ENCODE peak calls at places on chromosome 14, in eight cellular contexts. A is cardiac fibroblast; D is brain microvascular endothelial cell; Z is CD8-positive, alpha-beta T cell; X is tibial artery; E is HCT116; W is IMR-90; K is pancreas. S is an unnamed sample.

GRCh38 chr14:30876692-30877091 is 2.3 kb downstream of the COCH start:
- DNase-seq in A (no peak), D (no peak), Z (no peak), X (no peak), E (no peak), W (no peak), K (no peak), S (no peak)

GRCh38 chr14:56805992-56806737 is 4.1 kb downstream of the OTX2 start:
- DNase-seq in A (no peak), D (no peak), Z (no peak), X (no peak), E (no peak), W (no peak), K (no peak), S (no peak)

GRCh38 chr14:41235466-41235865 is 371.2 kb upstream of the LRFN5 start:
- DNase-seq in A (no peak), D (no peak), Z (no peak), X (no peak), E (no peak), W (no peak), K (no peak), S (no peak)

GRCh38 chr14:43145361-43145760 is 1361.7 kb downstream of the FSCB start:
- DNase-seq in A (no peak), D (no peak), Z (no peak), X (no peak), E (no peak), W (peak; percentile 34), K (no peak), S (no peak)

GRCh38 chr14:38255408-38255672 is 553 bp downstream of the CLEC14A start:
- DNase-seq in A (no peak), D (no peak), Z (no peak), X (no peak), E (no peak), W (no peak), K (no peak), S (no peak)

GRCh38 chr14:99721792-99722516 is 37.9 kb downstream of the CYP46A1 start:
- DNase-seq in A (no peak), D (no peak), Z (no peak), X (peak; percentile 21), E (no peak), W (no peak), K (no peak), S (no peak)

GRCh38 chr14:63045234-63045611 is at the start of gene KCNH5:
- DNase-seq in A (peak; percentile 39), D (peak; percentile 6), Z (no peak), X (no peak), E (no peak), W (peak; percentile 46), K (no peak), S (no peak)

GRCh38 chr14:68794856-68795601 is 2.2 kb upstream of the ZFP36L1 start:
- DNase-seq in A (peak; percentile 91), D (peak; percentile 82), Z (peak; percentile 49), X (peak; percentile 82), E (no peak), W (peak; percentile 95), K (peak; percentile 62), S (peak; percentile 50)

GRCh38 chr14:100146548-100147091 is 12.8 kb downstream of the DEGS2 start:
- DNase-seq in A (no peak), D (no peak), Z (peak; percentile 38), X (no peak), E (no peak), W (no peak), K (no peak), S (peak; percentile 38)

GRCh38 chr14:34496007-34496678 is 34.1 kb upstream of the SPTSSA start:
- DNase-seq in A (peak; percentile 84), D (no peak), Z (no peak), X (no peak), E (no peak), W (no peak), K (no peak), S (no peak)

GRCh38 chr14:99205086-99205688 is 66.8 kb downstream of the BCL11B start:
- DNase-seq in A (no peak), D (no peak), Z (no peak), X (no peak), E (no peak), W (no peak), K (no peak), S (no peak)

GRCh38 chr14:67405771-67406170 is 6.2 kb downstream of the PLEK2 start:
- DNase-seq in A (no peak), D (no peak), Z (no peak), X (no peak), E (no peak), W (no peak), K (no peak), S (no peak)

GRCh38 chr14:103527408-103528157 is 1.4 kb upstream of the TRMT61A start:
- DNase-seq in A (no peak), D (peak; percentile 22), Z (no peak), X (no peak), E (no peak), W (no peak), K (no peak), S (no peak)

GRCh38 chr14:63891148-63891964 is 38.6 kb downstream of the SYNE2 start:
- DNase-seq in A (peak; percentile 54), D (no peak), Z (no peak), X (no peak), E (no peak), W (no peak), K (peak; percentile 21), S (no peak)

GRCh38 chr14:68708343-68708742 is 84.5 kb downstream of the ZFP36L1 start:
- DNase-seq in A (no peak), D (no peak), Z (no peak), X (no peak), E (no peak), W (no peak), K (no peak), S (no peak)

GRCh38 chr14:56487090-56487667 is 92.4 kb upstream of the TMEM260 start:
- DNase-seq in A (peak; percentile 54), D (no peak), Z (no peak), X (no peak), E (peak; percentile 23), W (peak; percentile 32), K (no peak), S (no peak)

GRCh38 chr14:74956000-74956279 is 543 bp upstream of the PGF start:
- DNase-seq in A (no peak), D (no peak), Z (no peak), X (no peak), E (no peak), W (no peak), K (no peak), S (no peak)
- H3K4me3 ChIP-seq in A (peak overlapping the region; percentile 61), D (peak overlapping the region; percentile 34), Z (no peak overlapping the region), X (peak overlapping the region; percentile 72), E (peak overlapping the region; percentile 78), W (no peak overlapping the region), K (peak overlapping the region; percentile 47), S (no peak overlapping the region)

DNA sequence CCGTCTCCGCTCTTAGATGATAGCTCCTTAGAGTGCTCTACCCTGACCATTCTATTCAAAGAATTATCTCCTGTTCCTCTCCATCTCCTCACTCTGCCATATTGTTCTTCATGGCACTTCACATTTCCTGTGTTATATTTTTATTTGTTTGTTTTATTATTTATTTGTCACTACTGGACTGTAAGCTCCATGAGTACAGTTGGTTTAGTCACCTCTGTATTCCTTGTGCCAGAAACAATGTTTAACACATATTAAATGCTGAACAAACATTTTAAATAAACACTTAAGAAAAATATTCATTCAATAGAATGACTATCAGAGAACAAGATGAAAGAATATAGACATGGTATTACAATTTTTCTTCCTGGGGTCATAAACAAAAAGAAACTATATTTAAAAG is 35.6 kb downstream of the KIAA0586 start:
- DNase-seq in A (no peak), D (no peak), Z (no peak), X (no peak), E (no peak), W (no peak), K (no peak), S (no peak)
- H3K4me3 ChIP-seq in A (no peak overlapping the region), D (no peak overlapping the region), Z (no peak overlapping the region), X (no peak overlapping the region), E (no peak overlapping the region), W (no peak overlapping the region), K (no peak overlapping the region), S (no peak overlapping the region)

DNA sequence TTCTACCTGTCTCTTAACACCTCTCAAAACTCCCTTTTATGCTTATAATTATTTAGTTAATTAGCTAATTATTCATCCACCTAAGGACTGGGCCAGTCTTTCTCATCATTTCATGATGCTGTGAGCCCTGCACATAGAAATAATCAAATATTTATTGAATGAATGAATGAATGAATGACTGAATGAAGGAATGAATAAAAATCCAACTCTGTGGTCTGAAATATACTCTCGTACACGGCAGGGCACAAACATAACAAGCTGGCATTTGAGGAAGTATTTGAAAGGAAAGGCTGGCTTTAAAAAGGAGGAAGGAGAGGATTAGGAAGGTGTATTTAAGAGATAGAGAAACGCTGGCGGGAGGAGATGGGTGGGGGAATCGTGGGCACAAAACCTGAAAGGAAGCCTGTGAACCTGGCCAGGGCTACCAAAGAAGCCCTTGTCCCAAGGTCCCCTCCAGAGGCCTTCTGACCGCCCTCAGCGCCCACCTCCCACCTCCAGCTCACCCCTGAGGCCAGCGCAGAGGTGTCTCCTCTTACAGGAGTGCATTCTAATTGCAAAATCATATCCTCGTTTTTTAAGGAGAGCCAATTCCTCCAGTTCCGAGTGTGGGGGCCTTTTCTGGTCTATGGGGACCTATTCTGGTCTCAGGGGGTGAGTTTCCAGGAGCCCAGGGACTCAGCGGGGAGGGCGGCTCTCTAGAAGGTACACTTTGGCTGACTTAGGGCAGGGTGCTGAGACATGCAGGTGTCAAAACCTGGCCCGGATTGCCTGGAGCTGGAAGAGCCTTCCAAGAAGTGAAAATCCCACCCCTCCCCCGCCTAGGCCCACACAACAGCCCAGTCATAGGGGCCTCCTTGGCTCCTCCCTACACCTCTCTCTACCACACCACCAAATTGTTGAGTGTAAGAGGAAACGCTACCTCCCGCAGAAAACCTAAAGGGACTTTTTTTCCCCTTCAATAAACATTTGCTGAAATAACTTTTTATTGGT is 8.7 kb upstream of the JDP2 start:
- DNase-seq in A (no peak), D (no peak), Z (no peak), X (no peak), E (peak; percentile 58), W (no peak), K (no peak), S (no peak)
- H3K4me3 ChIP-seq in A (no peak overlapping the region), D (no peak overlapping the region), Z (no peak overlapping the region), X (no peak overlapping the region), E (peak overlapping the region; percentile 15), W (no peak overlapping the region), K (no peak overlapping the region), S (no peak overlapping the region)

GRCh38 chr14:22280497-22281321 is 308.3 kb downstream of the DAD1 start:
- DNase-seq in A (no peak), D (no peak), Z (no peak), X (no peak), E (no peak), W (no peak), K (no peak), S (no peak)
- H3K4me3 ChIP-seq in A (no peak overlapping the region), D (no peak overlapping the region), Z (no peak overlapping the region), X (no peak overlapping the region), E (no peak overlapping the region), W (no peak overlapping the region), K (no peak overlapping the region), S (no peak overlapping the region)